ENCODE peak calls at places on chromosome 10, in four cellular contexts. One of them, this sample, is unnamed.

GRCh38 chr10:21517134-21517982 is 8.1 kb downstream of the SKIDA1 start:
- DNase-seq in aorta: peak; percentile 74
- DNase-seq in IMR-90: peak; percentile 59
- DNase-seq in tibial artery: peak; percentile 58
- DNase-seq in this sample: peak; percentile 32

GRCh38 chr10:22017283-22018020 is 13.9 kb upstream of the DNAJC1 start:
- DNase-seq in IMR-90: no peak
- DNase-seq in tibial artery: no peak
- DNase-seq in aorta: no peak
- DNase-seq in this sample: no peak

GRCh38 chr10:97422921-97423420 is 3.0 kb upstream of the PGAM1 start:
- DNase-seq in tibial artery: no peak
- DNase-seq in IMR-90: peak; percentile 88
- DNase-seq in aorta: no peak
- DNase-seq in this sample: no peak

GRCh38 chr10:42149027-42149700 is 489.2 kb downstream of the ZNF33B start:
- DNase-seq in IMR-90: no peak
- DNase-seq in aorta: peak; percentile 60
- DNase-seq in tibial artery: no peak
- DNase-seq in this sample: no peak

GRCh38 chr10:4434536-4435071 is 391.4 kb upstream of the AKR1E2 start:
- DNase-seq in aorta: no peak
- DNase-seq in tibial artery: no peak
- DNase-seq in IMR-90: peak; percentile 44
- DNase-seq in this sample: no peak

GRCh38 chr10:59867590-59867989 is 38.8 kb downstream of the CCDC6 start:
- DNase-seq in tibial artery: no peak
- DNase-seq in IMR-90: no peak
- DNase-seq in aorta: no peak
- DNase-seq in this sample: no peak

GRCh38 chr10:132100556-132101349 is 35.0 kb downstream of the JAKMIP3 start:
- DNase-seq in IMR-90: no peak
- DNase-seq in aorta: no peak
- DNase-seq in tibial artery: no peak
- DNase-seq in this sample: no peak

GRCh38 chr10:18647151-18647550 is 4.2 kb downstream of the NSUN6 start:
- DNase-seq in tibial artery: no peak
- DNase-seq in IMR-90: no peak
- DNase-seq in aorta: no peak
- DNase-seq in this sample: no peak

GRCh38 chr10:80709879-80710278 is 172.2 kb downstream of the SH2D4B start:
- DNase-seq in tibial artery: no peak
- DNase-seq in aorta: no peak
- DNase-seq in IMR-90: no peak
- DNase-seq in this sample: no peak

GRCh38 chr10:71236286-71236685 is 23.9 kb downstream of the UNC5B start:
- DNase-seq in IMR-90: no peak
- DNase-seq in aorta: no peak
- DNase-seq in tibial artery: no peak
- DNase-seq in this sample: no peak

GRCh38 chr10:84537447-84537931 is 209.1 kb downstream of the CCSER2 start:
- DNase-seq in tibial artery: peak; percentile 32
- DNase-seq in aorta: peak; percentile 63
- DNase-seq in IMR-90: peak; percentile 59
- DNase-seq in this sample: peak; percentile 57

GRCh38 chr10:61744469-61744868 is 81.7 kb downstream of the CABCOCO1 start:
- DNase-seq in IMR-90: no peak
- DNase-seq in aorta: no peak
- DNase-seq in tibial artery: no peak
- DNase-seq in this sample: peak; percentile 50

GRCh38 chr10:99344715-99345114 is 15.6 kb downstream of the CNNM1 start:
- DNase-seq in IMR-90: no peak
- DNase-seq in tibial artery: no peak
- DNase-seq in aorta: no peak
- DNase-seq in this sample: no peak

GRCh38 chr10:3281911-3282310 is 109.3 kb upstream of the PITRM1 start:
- DNase-seq in tibial artery: no peak
- DNase-seq in aorta: no peak
- DNase-seq in IMR-90: no peak
- DNase-seq in this sample: no peak

GRCh38 chr10:99393036-99393435 is 37.4 kb downstream of the GOT1 start:
- DNase-seq in tibial artery: no peak
- DNase-seq in aorta: no peak
- DNase-seq in IMR-90: peak; percentile 11
- DNase-seq in this sample: no peak

GRCh38 chr10:22685926-22686325 is 28.5 kb downstream of the PIP4K2A start:
- DNase-seq in aorta: no peak
- DNase-seq in IMR-90: no peak
- DNase-seq in tibial artery: no peak
- DNase-seq in this sample: no peak

GRCh38 chr10:55183993-55184392 is 383.0 kb upstream of the PCDH15 start:
- DNase-seq in aorta: no peak
- DNase-seq in tibial artery: no peak
- DNase-seq in IMR-90: no peak
- DNase-seq in this sample: no peak

GRCh38 chr10:115402690-115403089 is 309.5 kb downstream of the ATRNL1 start:
- DNase-seq in tibial artery: no peak
- DNase-seq in IMR-90: peak; percentile 30
- DNase-seq in aorta: no peak
- DNase-seq in this sample: no peak

GRCh38 chr10:11225935-11226334 is 208.3 kb downstream of the CELF2 start:
- DNase-seq in tibial artery: peak; percentile 41
- DNase-seq in aorta: peak; percentile 72
- DNase-seq in IMR-90: no peak
- DNase-seq in this sample: peak; percentile 76
- H3K4me1 ChIP-seq in tibial artery: no peaks in the 10 kb centered on the region
- H3K4me1 ChIP-seq in aorta: no peaks in the 10 kb centered on the region
- H3K4me1 ChIP-seq in IMR-90: no peaks in the 10 kb centered on the region
- H3K4me1 ChIP-seq in this sample: peaks cover 66% of the 10 kb centered on the region

DNA sequence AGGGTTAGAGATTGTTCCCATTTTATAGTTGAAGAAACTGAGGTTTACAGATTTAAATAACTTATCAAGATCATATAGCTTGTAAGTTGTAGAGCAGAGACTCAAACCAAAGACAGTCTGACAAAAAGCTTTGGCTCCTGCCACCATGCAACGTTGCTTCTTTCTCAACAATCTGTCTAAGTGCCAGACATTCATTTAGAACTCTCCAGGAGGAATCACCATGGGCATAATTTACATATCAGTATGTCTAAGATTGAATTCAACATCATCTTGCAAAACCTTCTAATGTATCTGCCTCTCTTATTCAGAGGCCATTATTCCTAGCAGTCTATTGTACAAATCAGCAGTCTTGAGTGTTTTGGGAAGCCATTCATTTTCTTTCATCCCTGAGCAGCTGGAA is 163.5 kb upstream of the PLXDC2 start:
- DNase-seq in IMR-90: no peak
- DNase-seq in aorta: no peak
- DNase-seq in tibial artery: no peak
- DNase-seq in this sample: no peak
- H3K4me1 ChIP-seq in IMR-90: peaks cover 15% of the 10 kb centered on the region
- H3K4me1 ChIP-seq in aorta: peaks cover 2% of the 10 kb centered on the region
- H3K4me1 ChIP-seq in tibial artery: peaks cover 4% of the 10 kb centered on the region
- H3K4me1 ChIP-seq in this sample: no peaks in the 10 kb centered on the region

GRCh38 chr10:11446133-11446532 is 165.3 kb downstream of the USP6NL start:
- DNase-seq in tibial artery: no peak
- DNase-seq in IMR-90: no peak
- DNase-seq in aorta: no peak
- DNase-seq in this sample: no peak
- H3K4me1 ChIP-seq in tibial artery: no peaks in the 10 kb centered on the region
- H3K4me1 ChIP-seq in IMR-90: no peaks in the 10 kb centered on the region
- H3K4me1 ChIP-seq in aorta: no peaks in the 10 kb centered on the region
- H3K4me1 ChIP-seq in this sample: peaks cover 3% of the 10 kb centered on the region

GRCh38 chr10:33291053-33291592 is 43.3 kb downstream of the NRP1 start:
- DNase-seq in tibial artery: no peak
- DNase-seq in IMR-90: peak; percentile 87
- DNase-seq in aorta: no peak
- DNase-seq in this sample: no peak
- H3K4me1 ChIP-seq in tibial artery: peaks cover 30% of the 10 kb centered on the region
- H3K4me1 ChIP-seq in IMR-90: peaks cover 14% of the 10 kb centered on the region
- H3K4me1 ChIP-seq in aorta: peaks cover 20% of the 10 kb centered on the region
- H3K4me1 ChIP-seq in this sample: no peaks in the 10 kb centered on the region

DNA sequence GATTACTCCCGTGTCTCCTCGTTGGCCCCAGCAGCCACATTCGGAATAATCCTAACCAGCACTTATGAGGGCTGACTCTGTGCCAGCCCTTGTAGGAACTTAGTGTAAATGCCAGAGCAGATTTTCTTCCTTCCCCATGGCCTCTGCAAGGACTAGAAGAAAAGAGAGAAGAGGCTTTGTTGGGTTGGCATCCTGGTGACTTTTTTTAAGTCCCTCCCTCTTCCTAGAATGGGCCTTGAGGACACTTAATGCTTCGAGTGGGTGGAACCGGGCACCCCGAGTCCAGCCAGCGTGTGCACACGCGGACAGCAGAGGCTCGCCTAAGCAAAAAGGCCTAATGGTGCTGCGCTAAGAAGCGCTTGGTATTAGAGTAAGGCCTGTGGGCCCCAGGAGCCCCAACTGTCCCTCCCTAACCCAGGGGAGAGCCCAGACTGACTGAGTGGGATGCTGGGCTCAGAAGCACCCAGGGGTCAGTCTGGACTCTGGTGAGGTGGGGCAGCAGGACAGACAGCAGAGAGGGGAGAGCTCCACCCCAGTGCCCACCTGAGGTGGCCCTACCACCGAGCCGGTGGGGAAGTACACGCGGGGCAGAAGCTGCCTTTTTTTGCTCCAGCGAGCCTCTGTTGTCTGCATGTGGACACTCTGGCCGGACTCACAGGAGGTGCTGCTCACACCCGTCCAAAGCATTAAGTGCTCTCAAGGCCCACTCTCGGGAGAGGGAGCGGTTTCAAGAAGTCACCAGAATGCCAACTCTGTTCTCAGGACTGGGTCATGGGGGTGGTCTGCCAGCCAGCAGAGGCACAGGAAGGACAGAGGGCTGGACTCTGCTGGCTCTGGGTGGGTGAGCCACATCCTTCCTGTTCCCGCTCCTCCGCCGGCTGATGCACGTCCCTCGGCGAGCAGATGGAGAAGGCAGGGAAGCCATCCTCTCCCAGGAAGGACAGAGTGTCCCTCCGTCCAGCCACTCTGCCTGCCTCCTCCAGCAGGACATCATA is 12.5 kb downstream of the ITPRIP start:
- DNase-seq in IMR-90: no peak
- DNase-seq in aorta: peak; percentile 80
- DNase-seq in tibial artery: peak; percentile 64
- DNase-seq in this sample: no peak
- H3K4me1 ChIP-seq in IMR-90: peaks cover 47% of the 10 kb centered on the region
- H3K4me1 ChIP-seq in aorta: no peaks in the 10 kb centered on the region
- H3K4me1 ChIP-seq in tibial artery: peaks cover 88% of the 10 kb centered on the region
- H3K4me1 ChIP-seq in this sample: peaks cover 100% of the 10 kb centered on the region

GRCh38 chr10:73871295-73871914 is 3.0 kb downstream of the CAMK2G start:
- DNase-seq in IMR-90: no peak
- DNase-seq in aorta: no peak
- DNase-seq in tibial artery: no peak
- DNase-seq in this sample: no peak
- H3K4me1 ChIP-seq in IMR-90: peaks cover 13% of the 10 kb centered on the region
- H3K4me1 ChIP-seq in aorta: peaks cover 2% of the 10 kb centered on the region
- H3K4me1 ChIP-seq in tibial artery: peaks cover 68% of the 10 kb centered on the region
- H3K4me1 ChIP-seq in this sample: peaks cover 75% of the 10 kb centered on the region

GRCh38 chr10:677750-678661 is 11.5 kb downstream of the DIP2C start:
- DNase-seq in aorta: no peak
- DNase-seq in IMR-90: no peak
- DNase-seq in tibial artery: no peak
- DNase-seq in this sample: no peak
- H3K4me1 ChIP-seq in aorta: no peaks in the 10 kb centered on the region
- H3K4me1 ChIP-seq in IMR-90: peaks cover 19% of the 10 kb centered on the region
- H3K4me1 ChIP-seq in tibial artery: peaks cover 25% of the 10 kb centered on the region
- H3K4me1 ChIP-seq in this sample: no peaks in the 10 kb centered on the region

GRCh38 chr10:63129888-63130287 is 3.2 kb upstream of the NRBF2 start:
- DNase-seq in tibial artery: no peak
- DNase-seq in aorta: no peak
- DNase-seq in IMR-90: no peak
- DNase-seq in this sample: no peak

GRCh38 chr10:63133787-63134557 is 844 bp downstream of the NRBF2 start:
- DNase-seq in IMR-90: peak; percentile 53
- DNase-seq in aorta: no peak
- DNase-seq in tibial artery: peak; percentile 27
- DNase-seq in this sample: no peak

GRCh38 chr10:63132651-63133055 is 475 bp upstream of the NRBF2 start:
- DNase-seq in aorta: no peak
- DNase-seq in IMR-90: no peak
- DNase-seq in tibial artery: no peak
- DNase-seq in this sample: no peak

GRCh38 chr10:63137306-63137705 is 4.2 kb downstream of the NRBF2 start:
- DNase-seq in IMR-90: peak; percentile 69
- DNase-seq in aorta: no peak
- DNase-seq in tibial artery: no peak
- DNase-seq in this sample: no peak

GRCh38 chr10:63133056-63133786 is at the start of gene NRBF2:
- DNase-seq in aorta: peak; percentile 98
- DNase-seq in IMR-90: peak; percentile 97
- DNase-seq in tibial artery: peak; percentile 96
- DNase-seq in this sample: peak; percentile 98
- H3K4me1 ChIP-seq in aorta: no peaks in the 10 kb centered on the region
- H3K4me1 ChIP-seq in IMR-90: peaks cover 5% of the 10 kb centered on the region
- H3K4me1 ChIP-seq in tibial artery: peaks cover 10% of the 10 kb centered on the region
- H3K4me1 ChIP-seq in this sample: peaks cover 37% of the 10 kb centered on the region

This sample was measured in CD4-positive, CD25-positive, alpha-beta regulatory T cell.